ENCODE peak calls at places on chromosomes 16 and 17, in four cellular contexts. K is stomach, X is cardiac muscle cell, Z is epithelial cell of prostate. G is an unnamed sample.

GRCh38 chr17:49312722-49313121 is 49.3 kb downstream of the ZNF652 start:
- DNase-seq in K (no peak), X (peak; percentile 4), Z (no peak), G (no peak)

GRCh38 chr16:28823291-28823718 is 506 bp downstream of the ATXN2L start:
- DNase-seq in K (no peak), X (no peak), Z (no peak), G (no peak)

GRCh38 chr16:56294599-56294998 is 103.3 kb downstream of the GNAO1 start:
- DNase-seq in K (no peak), X (peak; percentile 80), Z (no peak), G (no peak)

GRCh38 chr17:62892870-62893338 is 73.1 kb upstream of the TANC2 start:
- DNase-seq in K (peak; percentile 40), X (peak; percentile 79), Z (peak; percentile 96), G (no peak)

GRCh38 chr17:17298108-17298507 is 5.1 kb upstream of the NT5M start:
- DNase-seq in K (no peak), X (no peak), Z (no peak), G (no peak)

GRCh38 chr16:1169285-1170075 is 16.6 kb downstream of the CACNA1H start:
- DNase-seq in K (no peak), X (no peak), Z (no peak), G (no peak)

GRCh38 chr17:80063815-80064585 is 27.6 kb downstream of the CCDC40 start:
- DNase-seq in K (peak; percentile 68), X (peak; percentile 76), Z (no peak), G (peak; percentile 56)

GRCh38 chr16:71895679-71896385 is 501 bp downstream of the IST1 start:
- DNase-seq in K (peak; percentile 37), X (peak; percentile 54), Z (no peak), G (no peak)

GRCh38 chr17:60127068-60128064 is 22.4 kb upstream of the CA4 start:
- DNase-seq in K (no peak), X (no peak), Z (no peak), G (peak; percentile 15)

GRCh38 chr17:56835259-56835575 is 1.3 kb downstream of the DGKE start:
- DNase-seq in K (no peak), X (no peak), Z (no peak), G (no peak)

GRCh38 chr16:77499373-77500285 is 64.8 kb upstream of the ADAMTS18 start:
- DNase-seq in K (no peak), X (peak; percentile 69), Z (no peak), G (no peak)

GRCh38 chr16:85401917-85402766 is 211.0 kb upstream of the GSE1 start:
- DNase-seq in K (no peak), X (no peak), Z (no peak), G (peak; percentile 38)

GRCh38 chr16:81130126-81130525 is 33.9 kb upstream of the GCSH start:
- DNase-seq in K (no peak), X (no peak), Z (no peak), G (no peak)

GRCh38 chr17:8155341-8156173 is 3.4 kb upstream of the PER1 start:
- DNase-seq in K (peak; percentile 60), X (no peak), Z (no peak), G (peak; percentile 54)

GRCh38 chr17:57735707-57736106 is 9.4 kb downstream of the CCDC182 start:
- DNase-seq in K (no peak), X (no peak), Z (no peak), G (no peak)

G was measured in left lobe of liver.